ENCODE peak calls at places on chromosomes 4 and X, in four cellular contexts. Q is MM.1S, Y is fibroblast of the aortic adventitia, Z is IMR-90. D is an unnamed sample.

GRCh38 chr4:181685911-181686310 is 557.3 kb upstream of the TENM3 start:
- DNase-seq in Z (peak), Y (peak), Q (no peak), D (no peak)

GRCh38 chr4:97576955-97577354 is 566.3 kb downstream of the STPG2 start:
- DNase-seq in Y (no peak), Q (no peak), Z (no peak), D (no peak)

GRCh38 chr4:82758701-82759685 is 39.6 kb downstream of the SCD5 start:
- DNase-seq in Y (no peak), Z (no peak), Q (no peak), D (no peak)

GRCh38 chr4:89800527-89801103 is 36.3 kb downstream of the SNCA start:
- DNase-seq in Z (peak), Y (peak), Q (no peak), D (no peak)

GRCh38 chr4:155748039-155748438 is 10.8 kb upstream of the GUCY1B1 start:
- DNase-seq in Y (no peak), Q (no peak), Z (no peak), D (no peak)

GRCh38 chr4:3257125-3257690 is 8.2 kb downstream of the MSANTD1 start:
- DNase-seq in Q (no peak), Z (no peak), Y (no peak), D (peak)

GRCh38 chr4:42331914-42332368 is 65.3 kb upstream of the SHISA3 start:
- DNase-seq in Q (no peak), Z (peak), Y (peak), D (no peak)

GRCh38 chr4:2721586-2721985 is 34.5 kb downstream of the TNIP2 start:
- DNase-seq in Q (no peak), Z (no peak), Y (no peak), D (no peak)

GRCh38 chrX:140918398-140919043 is 83.9 kb upstream of the SPANXB1 start:
- DNase-seq in Z (peak), Y (peak), Q (peak), D (no peak)

GRCh38 chr4:151690884-151691283 is 69.9 kb downstream of the GATB start:
- DNase-seq in Z (no peak), Y (peak), Q (no peak), D (no peak)

GRCh38 chrX:102599084-102599949 is at the start of gene ARMCX5:
- DNase-seq in Z (peak), Y (peak), Q (peak), D (no peak)

GRCh38 chr4:21522296-21522695 is 426.3 kb downstream of the KCNIP4 start:
- DNase-seq in Z (no peak), Q (no peak), Y (no peak), D (no peak)

GRCh38 chr4:110193822-110194761 is 4.3 kb downstream of the ELOVL6 start:
- DNase-seq in Y (peak), Q (no peak), Z (peak), D (no peak)

GRCh38 chr4:105225500-105225899 is 78.8 kb downstream of the TET2 start:
- DNase-seq in Y (no peak), Q (no peak), Z (no peak), D (no peak)

GRCh38 chrX:1564750-1565683 is 26.4 kb upstream of the AKAP17A start:
- DNase-seq in Q (no peak), Y (no peak), Z (no peak), D (no peak)

GRCh38 chr4:4384837-4385236 is 2.1 kb upstream of the NSG1 start:
- DNase-seq in Z (peak), Y (no peak), Q (no peak), D (no peak)

GRCh38 chr4:6225469-6225868 is 25.1 kb upstream of the JAKMIP1 start:
- DNase-seq in Z (peak), Q (peak), Y (peak), D (peak)

GRCh38 chr4:85829276-85830051 is 354.5 kb downstream of the ARHGAP24 start:
- DNase-seq in Q (no peak), Y (peak), Z (peak), D (no peak)

GRCh38 chrX:133495464-133496391 is 80.4 kb upstream of the GPC4 start:
- DNase-seq in Q (no peak), Z (peak), Y (peak), D (peak)

GRCh38 chrX:81348388-81348787 is 146.5 kb downstream of the SH3BGRL start:
- DNase-seq in Q (no peak), Z (no peak), Y (no peak), D (no peak)

GRCh38 chr4:16155503-16156169 is 70.6 kb downstream of the TAPT1 start:
- DNase-seq in Z (no peak), Y (no peak), Q (no peak), D (no peak)

GRCh38 chr4:35684755-35685154 is 559.6 kb downstream of the ARAP2 start:
- DNase-seq in Z (no peak), Q (no peak), Y (no peak), D (no peak)

GRCh38 chr4:77956917-77957316 is 94.3 kb downstream of the MRPL1 start:
- DNase-seq in Z (no peak), Y (no peak), Q (no peak), D (no peak)

GRCh38 chr4:99117876-99118693 is 26.0 kb downstream of the ADH4 start:
- DNase-seq in Y (peak), Q (peak), Z (peak), D (no peak)

GRCh38 chrX:74509989-74510388 is 88.7 kb downstream of the SLC16A2 start:
- DNase-seq in Q (no peak), Y (peak), Z (peak), D (no peak)

GRCh38 chrX:131588995-131589394 is 45.1 kb downstream of the OR13H1 start:
- DNase-seq in Z (no peak), Q (no peak), Y (peak), D (no peak)
- TF ChIP-seq CTCF in Z (no peak), Q (no peak), Y (no peak), D (no peak)

GRCh38 chr4:134463771-134464170 is 262.2 kb upstream of the PABPC4L start:
- DNase-seq in Y (no peak), Q (no peak), Z (no peak), D (no peak)
- H3K4me3 ChIP-seq in Y (no peak), Q (no peak), Z (no peak), D (no peak)

GRCh38 chrX:110045988-110046387 is 43.1 kb downstream of the TMEM164 start:
- DNase-seq in Z (no peak), Q (no peak), Y (no peak), D (no peak)
- TF ChIP-seq CTCF in Z (no peak), Q (no peak), Y (no peak), D (no peak)

GRCh38 chr4:41179086-41179374 is 35.3 kb downstream of the APBB2 start:
- DNase-seq in Z (no peak), Q (no peak), Y (no peak), D (no peak)
- H3K4me3 ChIP-seq in Z (no peak), Q (no peak), Y (no peak), D (no peak)

GRCh38 chr4:17597517-17597916 is 16.9 kb upstream of the MED28 start:
- DNase-seq in Y (no peak), Q (no peak), Z (peak), D (no peak)
- TF ChIP-seq CTCF in Y (peak), Q (peak), Z (peak), D (no peak)